ENCODE peak calls at places on chromosomes 3 and 15, in six cellular contexts. One of them, this sample, is unnamed.
A peak's percentile ranks its signal among the peaks of the same experiment; 100 is the strongest.

GRCh38 chr3:42229942-42230688 is 35.9 kb downstream of the CCK start:
- DNase-seq in Right ventricle myocardium superior: no peak
- DNase-seq in progenitor cell of endocrine pancreas: no peak
- DNase-seq in endodermal cell: peak; percentile 74
- DNase-seq in cerebellar cortex: peak; percentile 65
- DNase-seq in BE2C: peak; percentile 22
- DNase-seq in this sample: peak; percentile 50

GRCh38 chr3:115830764-115831395 is 207.6 kb downstream of the GAP43 start:
- DNase-seq in progenitor cell of endocrine pancreas: no peak
- DNase-seq in Right ventricle myocardium superior: no peak
- DNase-seq in BE2C: no peak
- DNase-seq in cerebellar cortex: no peak
- DNase-seq in endodermal cell: no peak
- DNase-seq in this sample: no peak

GRCh38 chr3:112681822-112682325 is 40.9 kb upstream of the CCDC80 start:
- DNase-seq in progenitor cell of endocrine pancreas: no peak
- DNase-seq in Right ventricle myocardium superior: no peak
- DNase-seq in endodermal cell: no peak
- DNase-seq in BE2C: no peak
- DNase-seq in cerebellar cortex: no peak
- DNase-seq in this sample: no peak

GRCh38 chr15:52783191-52783829 is 6.8 kb downstream of the ONECUT1 start:
- DNase-seq in BE2C: no peak
- DNase-seq in cerebellar cortex: no peak
- DNase-seq in progenitor cell of endocrine pancreas: no peak
- DNase-seq in Right ventricle myocardium superior: no peak
- DNase-seq in endodermal cell: peak; percentile 90
- DNase-seq in this sample: no peak

GRCh38 chr15:38707802-38708671 is 143.4 kb upstream of the RASGRP1 start:
- DNase-seq in Right ventricle myocardium superior: no peak
- DNase-seq in endodermal cell: peak; percentile 79
- DNase-seq in progenitor cell of endocrine pancreas: peak; percentile 18
- DNase-seq in cerebellar cortex: peak; percentile 64
- DNase-seq in BE2C: peak; percentile 32
- DNase-seq in this sample: peak; percentile 36

GRCh38 chr3:16151109-16151508 is 23.4 kb upstream of the GALNT15 start:
- DNase-seq in progenitor cell of endocrine pancreas: no peak
- DNase-seq in BE2C: no peak
- DNase-seq in Right ventricle myocardium superior: peak; percentile 87
- DNase-seq in endodermal cell: no peak
- DNase-seq in cerebellar cortex: no peak
- DNase-seq in this sample: no peak

GRCh38 chr3:38521391-38521987 is 25.3 kb downstream of the EXOG start:
- DNase-seq in cerebellar cortex: peak; percentile 85
- DNase-seq in endodermal cell: peak; percentile 93
- DNase-seq in progenitor cell of endocrine pancreas: peak; percentile 59
- DNase-seq in BE2C: peak; percentile 53
- DNase-seq in Right ventricle myocardium superior: no peak
- DNase-seq in this sample: peak; percentile 64

GRCh38 chr3:105970283-105970682 is 101.5 kb upstream of the CBLB start:
- DNase-seq in progenitor cell of endocrine pancreas: no peak
- DNase-seq in endodermal cell: no peak
- DNase-seq in BE2C: no peak
- DNase-seq in Right ventricle myocardium superior: no peak
- DNase-seq in cerebellar cortex: no peak
- DNase-seq in this sample: no peak

GRCh38 chr3:184332370-184333090 is 4.9 kb upstream of the FAM131A start:
- DNase-seq in progenitor cell of endocrine pancreas: no peak
- DNase-seq in endodermal cell: no peak
- DNase-seq in cerebellar cortex: no peak
- DNase-seq in BE2C: no peak
- DNase-seq in Right ventricle myocardium superior: no peak
- DNase-seq in this sample: no peak

GRCh38 chr3:55622733-55623132 is 135.6 kb upstream of the WNT5A start:
- DNase-seq in cerebellar cortex: no peak
- DNase-seq in progenitor cell of endocrine pancreas: no peak
- DNase-seq in endodermal cell: no peak
- DNase-seq in BE2C: no peak
- DNase-seq in Right ventricle myocardium superior: no peak
- DNase-seq in this sample: no peak

GRCh38 chr3:24195504-24196230 is 250.6 kb downstream of the NR1D2 start:
- DNase-seq in BE2C: no peak
- DNase-seq in Right ventricle myocardium superior: no peak
- DNase-seq in cerebellar cortex: no peak
- DNase-seq in endodermal cell: no peak
- DNase-seq in progenitor cell of endocrine pancreas: no peak
- DNase-seq in this sample: no peak

GRCh38 chr3:73324203-73325155 is 263.0 kb downstream of the EBLN2 start:
- DNase-seq in Right ventricle myocardium superior: no peak
- DNase-seq in progenitor cell of endocrine pancreas: no peak
- DNase-seq in endodermal cell: no peak
- DNase-seq in BE2C: no peak
- DNase-seq in cerebellar cortex: no peak
- DNase-seq in this sample: peak; percentile 60

GRCh38 chr3:12798559-12799179 is 2.2 kb downstream of the CAND2 start:
- DNase-seq in cerebellar cortex: no peak
- DNase-seq in progenitor cell of endocrine pancreas: no peak
- DNase-seq in Right ventricle myocardium superior: peak; percentile 64
- DNase-seq in BE2C: no peak
- DNase-seq in endodermal cell: no peak
- DNase-seq in this sample: no peak

GRCh38 chr15:85482896-85483295 is 102.5 kb downstream of the AKAP13 start:
- DNase-seq in endodermal cell: no peak
- DNase-seq in cerebellar cortex: no peak
- DNase-seq in progenitor cell of endocrine pancreas: no peak
- DNase-seq in BE2C: no peak
- DNase-seq in Right ventricle myocardium superior: no peak
- DNase-seq in this sample: no peak

GRCh38 chr15:90762109-90762508 is 45.0 kb downstream of the BLM start:
- DNase-seq in progenitor cell of endocrine pancreas: no peak
- DNase-seq in cerebellar cortex: no peak
- DNase-seq in Right ventricle myocardium superior: peak; percentile 82
- DNase-seq in endodermal cell: peak; percentile 49
- DNase-seq in BE2C: no peak
- DNase-seq in this sample: no peak

GRCh38 chr3:111838133-111838532 is 20.9 kb upstream of the PHLDB2 start:
- DNase-seq in BE2C: no peak
- DNase-seq in cerebellar cortex: no peak
- DNase-seq in progenitor cell of endocrine pancreas: no peak
- DNase-seq in endodermal cell: no peak
- DNase-seq in Right ventricle myocardium superior: no peak
- DNase-seq in this sample: no peak

GRCh38 chr3:98827221-98827620 is 64.1 kb downstream of the ST3GAL6 start:
- DNase-seq in cerebellar cortex: no peak
- DNase-seq in progenitor cell of endocrine pancreas: no peak
- DNase-seq in Right ventricle myocardium superior: no peak
- DNase-seq in BE2C: no peak
- DNase-seq in endodermal cell: no peak
- DNase-seq in this sample: no peak

GRCh38 chr3:44887101-44887500 is 12.7 kb downstream of the TGM4 start:
- DNase-seq in endodermal cell: peak; percentile 47
- DNase-seq in BE2C: no peak
- DNase-seq in cerebellar cortex: no peak
- DNase-seq in Right ventricle myocardium superior: no peak
- DNase-seq in progenitor cell of endocrine pancreas: no peak
- DNase-seq in this sample: no peak

GRCh38 chr3:195080571-195081141 is 190.3 kb downstream of the XXYLT1 start:
- DNase-seq in endodermal cell: no peak
- DNase-seq in cerebellar cortex: peak; percentile 42
- DNase-seq in progenitor cell of endocrine pancreas: no peak
- DNase-seq in Right ventricle myocardium superior: peak; percentile 79
- DNase-seq in BE2C: no peak
- DNase-seq in this sample: no peak

GRCh38 chr3:141386611-141387110 is 18.4 kb downstream of the ZBTB38 start:
- DNase-seq in cerebellar cortex: peak; percentile 87
- DNase-seq in endodermal cell: no peak
- DNase-seq in progenitor cell of endocrine pancreas: no peak
- DNase-seq in BE2C: peak; percentile 51
- DNase-seq in Right ventricle myocardium superior: no peak
- DNase-seq in this sample: peak; percentile 67

GRCh38 chr15:59616390-59616789 is 4.8 kb downstream of the GCNT3 start:
- DNase-seq in BE2C: no peak
- DNase-seq in progenitor cell of endocrine pancreas: no peak
- DNase-seq in Right ventricle myocardium superior: no peak
- DNase-seq in cerebellar cortex: no peak
- DNase-seq in endodermal cell: no peak
- DNase-seq in this sample: no peak

GRCh38 chr15:69869881-69870465 is 227.7 kb downstream of the TLE3 start:
- DNase-seq in Right ventricle myocardium superior: no peak
- DNase-seq in progenitor cell of endocrine pancreas: no peak
- DNase-seq in endodermal cell: no peak
- DNase-seq in cerebellar cortex: no peak
- DNase-seq in BE2C: no peak
- DNase-seq in this sample: no peak

GRCh38 chr15:74453925-74454763 is 6.8 kb downstream of the UBL7 start:
- DNase-seq in progenitor cell of endocrine pancreas: no peak
- DNase-seq in cerebellar cortex: peak; percentile 58
- DNase-seq in Right ventricle myocardium superior: no peak
- DNase-seq in BE2C: no peak
- DNase-seq in endodermal cell: no peak
- DNase-seq in this sample: no peak

GRCh38 chr15:38560456-38560926 is 4.1 kb downstream of the RASGRP1 start:
- DNase-seq in progenitor cell of endocrine pancreas: no peak
- DNase-seq in cerebellar cortex: no peak
- DNase-seq in Right ventricle myocardium superior: no peak
- DNase-seq in endodermal cell: no peak
- DNase-seq in BE2C: no peak
- DNase-seq in this sample: no peak